ENCODE peak calls at places on chromosomes 13 and 19, in eight cellular contexts. I is mucosa of gallbladder; Q is GF-D8; Y is nephron progenitor cell; T is mesendoderm; Z is CD4-positive, CD25-positive, alpha-beta regulatory T cell; P is stimulated activated CD8-positive, alpha-beta memory T cell treated with anti-CD3 and anti-CD28 coated beads, Interleukin-2, amount 100 ng/mL, for 48 hours; S is GM10248. U is an unnamed sample.

GRCh38 chr13:91572944-91573535 is 174.6 kb downstream of the GPC5 start:
- DNase-seq in S (no peak), T (no peak), Z (no peak), Q (no peak), I (no peak), Y (no peak), P (no peak), U (no peak)

GRCh38 chr19:7482584-7483439 is 6.0 kb downstream of the PEX11G start:
- DNase-seq in Z (no peak), I (no peak), T (peak), Q (no peak), P (no peak), S (no peak), Y (peak), U (no peak)

GRCh38 chr13:61013782-61014181 is 401.9 kb downstream of the PCDH20 start:
- DNase-seq in Q (no peak), S (no peak), I (no peak), Z (no peak), P (no peak), Y (no peak), T (no peak), U (no peak)

GRCh38 chr19:20558011-20558410 is 7.6 kb downstream of the ZNF737 start:
- DNase-seq in I (no peak), P (peak), S (no peak), Q (no peak), Y (no peak), T (peak), Z (no peak), U (peak)

GRCh38 chr19:29845576-29846176 is 33.9 kb downstream of the CCNE1 start:
- DNase-seq in I (no peak), Z (peak), T (peak), Y (no peak), Q (no peak), P (no peak), S (no peak), U (peak)

GRCh38 chr19:32558607-32559228 is 22.3 kb upstream of the PDCD5 start:
- DNase-seq in T (peak), Q (no peak), S (no peak), Z (no peak), P (no peak), Y (peak), I (no peak), U (no peak)

GRCh38 chr13:99282264-99283231 is 24.4 kb upstream of the GPR18 start:
- DNase-seq in Z (peak), Q (no peak), T (no peak), I (no peak), P (no peak), S (peak), Y (no peak), U (no peak)

GRCh38 chr19:46616631-46617322 is 8.1 kb downstream of the PTGIR start:
- DNase-seq in Q (peak), Y (peak), S (no peak), T (peak), P (peak), Z (peak), I (no peak), U (peak)

GRCh38 chr13:43963726-43964125 is 84.0 kb downstream of the LACC1 start:
- DNase-seq in T (peak), Q (no peak), Y (no peak), Z (no peak), S (no peak), I (no peak), P (no peak), U (no peak)

GRCh38 chr13:70384156-70384555 is 275.9 kb upstream of the KLHL1 start:
- DNase-seq in P (no peak), S (no peak), Z (no peak), Y (no peak), T (no peak), Q (no peak), I (no peak), U (no peak)

GRCh38 chr13:40505196-40505595 is 161.2 kb downstream of the FOXO1 start:
- DNase-seq in S (no peak), Q (no peak), T (no peak), Z (no peak), I (no peak), P (no peak), Y (no peak), U (no peak)

GRCh38 chr13:28059214-28059613 is 41.2 kb downstream of the FLT3 start:
- DNase-seq in I (peak), P (peak), T (peak), Y (peak), Q (peak), S (peak), Z (peak), U (peak)

GRCh38 chr13:69565334-69565733 is 542.3 kb upstream of the ATXN8OS start:
- DNase-seq in Y (peak), Q (no peak), S (peak), P (no peak), T (peak), I (no peak), Z (no peak), U (peak)

GRCh38 chr13:94537740-94538630 is 58.0 kb downstream of the TGDS start:
- DNase-seq in I (no peak), T (no peak), Y (no peak), Q (no peak), P (no peak), Z (no peak), S (no peak), U (no peak)

GRCh38 chr19:40813182-40813581 is 14.2 kb downstream of the EGLN2 start:
- DNase-seq in Y (no peak), Z (no peak), P (no peak), Q (no peak), T (no peak), S (no peak), I (no peak), U (no peak)